ENCODE peak calls at places on chromosomes 13 and 19, in nine cellular contexts. T, R, Z, X, Q, I, E, V and U are unnamed samples.

GRCh38 chr19:897442-898039 is 4.3 kb downstream of the RNU6-9 start:
- DNase-seq in T (no peak), R (no peak), Z (no peak), X (no peak), Q (no peak), I (no peak), E (no peak), V (no peak), U (no peak)

GRCh38 chr19:1045247-1045603 is 5.3 kb downstream of the ABCA7 start:
- DNase-seq in T (no peak), R (peak; percentile 73), Z (no peak), X (no peak), Q (no peak), I (no peak), E (peak; percentile 70), V (no peak), U (no peak)

GRCh38 chr13:32117696-32118095 is 86.1 kb downstream of the FRY start:
- DNase-seq in T (no peak), R (no peak), Z (no peak), X (no peak), Q (no peak), I (no peak), E (no peak), V (no peak), U (peak; percentile 90)

GRCh38 chr13:61664821-61665705 is 249.4 kb upstream of the PCDH20 start:
- DNase-seq in T (no peak), R (no peak), Z (no peak), X (no peak), Q (peak; percentile 1), I (no peak), E (no peak), V (peak; percentile 76), U (no peak)

GRCh38 chr13:77028202-77028601 is 1.2 kb upstream of the FBXL3 start:
- DNase-seq in T (no peak), R (no peak), Z (no peak), X (no peak), Q (peak; percentile 36), I (no peak), E (no peak), V (peak; percentile 30), U (no peak)

GRCh38 chr13:106241974-106242373 is 293.5 kb downstream of the EFNB2 start:
- DNase-seq in T (no peak), R (no peak), Z (no peak), X (no peak), Q (no peak), I (no peak), E (no peak), V (no peak), U (no peak)

GRCh38 chr19:16605552-16605951 is 22.5 kb downstream of the MED26 start:
- DNase-seq in T (no peak), R (no peak), Z (no peak), X (no peak), Q (no peak), I (no peak), E (no peak), V (no peak), U (no peak)

GRCh38 chr13:37701306-37701705 is 102.7 kb upstream of the POSTN start:
- DNase-seq in T (no peak), R (no peak), Z (no peak), X (no peak), Q (peak; percentile 90), I (no peak), E (no peak), V (peak; percentile 17), U (no peak)

GRCh38 chr19:4088975-4089374 is 22.3 kb upstream of the ZBTB7A start:
- DNase-seq in T (no peak), R (no peak), Z (no peak), X (no peak), Q (no peak), I (no peak), E (peak; percentile 64), V (no peak), U (no peak)

GRCh38 chr19:16435238-16435911 is 36.4 kb downstream of the EPS15L1 start:
- DNase-seq in T (no peak), R (peak; percentile 48), Z (no peak), X (peak; percentile 90), Q (peak; percentile 95), I (no peak), E (no peak), V (peak; percentile 89), U (peak; percentile 79)

GRCh38 chr19:9936151-9937000 is at the start of gene OLFM2:
- DNase-seq in T (no peak), R (no peak), Z (no peak), X (no peak), Q (no peak), I (no peak), E (no peak), V (no peak), U (no peak)

GRCh38 chr13:27573265-27573664 is 47.1 kb downstream of the LNX2 start:
- DNase-seq in T (no peak), R (no peak), Z (no peak), X (peak; percentile 31), Q (peak; percentile 35), I (no peak), E (no peak), V (peak; percentile 96), U (no peak)

GRCh38 chr13:97222934-97223710 is 989 bp downstream of the MBNL2 start:
- DNase-seq in T (no peak), R (no peak), Z (no peak), X (peak; percentile 63), Q (no peak), I (no peak), E (no peak), V (no peak), U (no peak)

GRCh38 chr19:21850636-21851255 is 14.8 kb upstream of the ZNF43 start:
- DNase-seq in T (no peak), R (no peak), Z (no peak), X (no peak), Q (no peak), I (no peak), E (no peak), V (no peak), U (no peak)

GRCh38 chr13:20239748-20240147 is 7.6 kb upstream of the GJB6 start:
- DNase-seq in T (no peak), R (peak; percentile 24), Z (no peak), X (no peak), Q (no peak), I (no peak), E (no peak), V (no peak), U (no peak)

GRCh38 chr19:11986754-11987153 is 21.9 kb downstream of the ZNF763 start:
- DNase-seq in T (no peak), R (no peak), Z (no peak), X (no peak), Q (no peak), I (no peak), E (no peak), V (no peak), U (no peak)

GRCh38 chr19:18053571-18054219 is 33.0 kb downstream of the IL12RB1 start:
- DNase-seq in T (no peak), R (no peak), Z (no peak), X (no peak), Q (peak; percentile 27), I (no peak), E (no peak), V (no peak), U (peak; percentile 73)

GRCh38 chr19:2986951-2987491 is 9.7 kb downstream of the TLE6 start:
- DNase-seq in T (no peak), R (no peak), Z (no peak), X (no peak), Q (peak; percentile 34), I (no peak), E (no peak), V (no peak), U (no peak)

GRCh38 chr13:51278426-51279130 is 56.4 kb downstream of the FAM124A start:
- DNase-seq in T (no peak), R (no peak), Z (no peak), X (no peak), Q (no peak), I (no peak), E (no peak), V (no peak), U (no peak)

GRCh38 chr19:37221136-37221535 is 3.1 kb downstream of the ZNF383 start:
- DNase-seq in T (no peak), R (no peak), Z (no peak), X (no peak), Q (no peak), I (no peak), E (no peak), V (no peak), U (no peak)

GRCh38 chr13:29513002-29513980 is 82.2 kb downstream of the SLC7A1 start:
- DNase-seq in T (no peak), R (no peak), Z (no peak), X (peak; percentile 32), Q (no peak), I (no peak), E (no peak), V (peak; percentile 69), U (no peak)

GRCh38 chr19:10120538-10121198 is 969 bp upstream of the EIF3G start:
- DNase-seq in T (no peak), R (no peak), Z (no peak), X (peak; percentile 45), Q (peak; percentile 89), I (no peak), E (no peak), V (peak; percentile 90), U (peak; percentile 80)